ENCODE peak calls at places on chromosomes 13 and 19, in five cellular contexts. T, Y, N, Z and J are unnamed samples.
A peak's percentile ranks its signal among the peaks of the same experiment; 100 is the strongest.

GRCh38 chr13:61486496-61486895 is 70.8 kb upstream of the PCDH20 start:
- DNase-seq in N (no peak), Y (no peak), T (no peak), Z (no peak), J (no peak)

GRCh38 chr13:40402931-40403412 is 263.5 kb downstream of the FOXO1 start:
- DNase-seq in Y (no peak), Z (no peak), N (no peak), T (no peak), J (no peak)

GRCh38 chr19:42254083-42254849 is 662 bp downstream of the ERF start:
- DNase-seq in T (peak; percentile 82), Z (peak; percentile 52), Y (peak; percentile 81), N (no peak), J (no peak)

GRCh38 chr19:18793144-18794028 is 2.3 kb upstream of the COMP start:
- DNase-seq in Y (no peak), N (no peak), T (no peak), Z (no peak), J (no peak)

GRCh38 chr19:48390188-48391099 is 907 bp downstream of the KDELR1 start:
- DNase-seq in Z (no peak), N (peak; percentile 29), Y (peak; percentile 57), T (peak; percentile 32), J (peak; percentile 31)

GRCh38 chr19:18659281-18660050 is 22.6 kb downstream of the KLHL26 start:
- DNase-seq in N (no peak), T (peak; percentile 32), Y (no peak), Z (no peak), J (no peak)

GRCh38 chr19:7870571-7871279 is 3.5 kb downstream of the PRR36 start:
- DNase-seq in T (no peak), N (no peak), Z (no peak), Y (peak; percentile 78), J (peak; percentile 15)

GRCh38 chr19:32351807-32352630 is 6.6 kb downstream of the ZNF507 start:
- DNase-seq in T (no peak), Z (no peak), Y (no peak), N (no peak), J (no peak)

GRCh38 chr13:42477588-42478190 is 96.3 kb upstream of the TNFSF11 start:
- DNase-seq in Y (no peak), T (peak; percentile 9), Z (no peak), N (no peak), J (no peak)

GRCh38 chr13:62085337-62085736 is 669.7 kb upstream of the PCDH20 start:
- DNase-seq in T (no peak), Z (no peak), Y (no peak), N (no peak), J (no peak)

GRCh38 chr13:30792257-30793000 is 57.1 kb downstream of the ALOX5AP start:
- DNase-seq in T (peak; percentile 78), N (no peak), Z (no peak), Y (no peak), J (peak; percentile 72)